ENCODE peak calls at places on chromosomes 16 and 17, in ten cellular contexts. V is GM19239; D is WTC11; S is effector memory CD4-positive, alpha-beta T cell; U is CD4-positive, alpha-beta T cell; E is naive thymus-derived CD8-positive, alpha-beta T cell; H is T-helper 2 cell; Y is cardiac fibroblast; G is T-cell; R is ELR. C is an unnamed sample.

GRCh38 chr17:17221329-17221728 is 15.2 kb upstream of the PLD6 start:
- DNase-seq in V (no peak), D (no peak), S (no peak), U (no peak), E (no peak), H (no peak), Y (no peak), G (no peak), R (no peak), C (no peak)

GRCh38 chr16:20814761-20815160 is 8.4 kb downstream of the REXO5 start:
- DNase-seq in V (no peak), D (no peak), S (no peak), U (no peak), E (no peak), H (no peak), Y (no peak), G (no peak), R (no peak), C (no peak)

GRCh38 chr16:28254158-28254557 is 38.2 kb upstream of the SBK1 start:
- DNase-seq in V (no peak), D (no peak), S (no peak), U (no peak), E (no peak), H (no peak), Y (no peak), G (no peak), R (no peak), C (no peak)

GRCh38 chr17:74063439-74063838 is 140.0 kb upstream of the RPL38 start:
- DNase-seq in V (no peak), D (no peak), S (no peak), U (no peak), E (no peak), H (no peak), Y (no peak), G (no peak), R (no peak), C (no peak)

GRCh38 chr16:83473926-83474660 is 333.7 kb upstream of the HSBP1 start:
- DNase-seq in V (no peak), D (no peak), S (no peak), U (no peak), E (no peak), H (no peak), Y (no peak), G (no peak), R (no peak), C (no peak)

GRCh38 chr17:49260922-49261291 is 30.3 kb upstream of the PHOSPHO1 start:
- DNase-seq in V (no peak), D (no peak), S (no peak), U (no peak), E (no peak), H (no peak), Y (no peak), G (no peak), R (no peak), C (no peak)

GRCh38 chr16:75620326-75621169 is 2.5 kb downstream of the ADAT1 start:
- DNase-seq in V (no peak), D (no peak), S (peak), U (no peak), E (no peak), H (peak), Y (no peak), G (peak), R (no peak), C (no peak)

GRCh38 chr17:17403899-17404576 is 72.8 kb upstream of the MED9 start:
- DNase-seq in V (no peak), D (no peak), S (peak), U (peak), E (peak), H (peak), Y (no peak), G (peak), R (no peak), C (no peak)

GRCh38 chr16:28915181-28915580 is 9.9 kb downstream of the RABEP2 start:
- DNase-seq in V (no peak), D (no peak), S (no peak), U (no peak), E (no peak), H (no peak), Y (peak), G (no peak), R (peak), C (no peak)

GRCh38 chr16:35102780-35103403 is 1643.5 kb downstream of the TP53TG3F start:
- DNase-seq in V (no peak), D (no peak), S (no peak), U (no peak), E (no peak), H (no peak), Y (no peak), G (no peak), R (no peak), C (no peak)

GRCh38 chr16:51465026-51465425 is 314.0 kb upstream of the SALL1 start:
- DNase-seq in V (no peak), D (no peak), S (no peak), U (no peak), E (no peak), H (no peak), Y (peak), G (no peak), R (peak), C (no peak)

GRCh38 chr17:76446449-76447231 is 6.3 kb downstream of the UBE2O start:
- DNase-seq in V (no peak), D (no peak), S (no peak), U (no peak), E (no peak), H (no peak), Y (peak), G (no peak), R (peak), C (no peak)

GRCh38 chr17:82107341-82107860 is 9.4 kb upstream of the FASN start:
- DNase-seq in V (no peak), D (no peak), S (no peak), U (no peak), E (no peak), H (no peak), Y (no peak), G (no peak), R (peak), C (no peak)

GRCh38 chr17:18224428-18225120 is 861 bp upstream of the LLGL1 start:
- DNase-seq in V (no peak), D (peak), S (no peak), U (no peak), E (no peak), H (no peak), Y (peak), G (no peak), R (peak), C (no peak)

GRCh38 chr16:80369559-80369958 is 171.2 kb upstream of the DYNLRB2 start:
- DNase-seq in V (no peak), D (peak), S (no peak), U (no peak), E (no peak), H (no peak), Y (peak), G (no peak), R (peak), C (no peak)

GRCh38 chr17:82439194-82439828 is 11.2 kb downstream of the CYBC1 start:
- DNase-seq in V (no peak), D (no peak), S (no peak), U (no peak), E (no peak), H (no peak), Y (no peak), G (no peak), R (no peak), C (no peak)

GRCh38 chr17:74950207-74950606 is 14.5 kb downstream of the OTOP3 start:
- DNase-seq in V (no peak), D (no peak), S (no peak), U (no peak), E (no peak), H (no peak), Y (no peak), G (no peak), R (no peak), C (no peak)

GRCh38 chr16:78770353-78771091 is 671.1 kb downstream of the WWOX start:
- DNase-seq in V (peak), D (peak), S (peak), U (peak), E (peak), H (peak), Y (no peak), G (peak), R (no peak), C (no peak)

C was measured in SK-N-MC.